ENCODE peak calls at places on chromosomes 1 and 21, in nine cellular contexts. One of them, this sample, is unnamed.
A peak's percentile ranks its signal among the peaks of the same experiment; 100 is the strongest.

GRCh38 chr21:44989943-44990780 is 50.3 kb downstream of the SLX9 start:
- DNase-seq in stomach: no peak
- DNase-seq in suprapubic skin: no peak
- DNase-seq in sigmoid colon: peak; percentile 72
- DNase-seq in upper lobe of left lung: peak; percentile 77
- DNase-seq in H1: no peak
- DNase-seq in A549: no peak
- DNase-seq in ovary: no peak
- DNase-seq in HepG2: no peak
- DNase-seq in this sample: no peak

GRCh38 chr1:65065535-65066378 is 82.2 kb upstream of the AK4 start:
- DNase-seq in stomach: peak; percentile 54
- DNase-seq in HepG2: no peak
- DNase-seq in upper lobe of left lung: peak; percentile 75
- DNase-seq in sigmoid colon: no peak
- DNase-seq in suprapubic skin: no peak
- DNase-seq in ovary: peak; percentile 35
- DNase-seq in A549: no peak
- DNase-seq in H1: peak; percentile 72
- DNase-seq in this sample: peak; percentile 34

GRCh38 chr1:198747127-198747526 is 108.3 kb downstream of the PTPRC start:
- DNase-seq in ovary: no peak
- DNase-seq in suprapubic skin: no peak
- DNase-seq in A549: no peak
- DNase-seq in H1: no peak
- DNase-seq in sigmoid colon: no peak
- DNase-seq in HepG2: no peak
- DNase-seq in stomach: no peak
- DNase-seq in upper lobe of left lung: no peak
- DNase-seq in this sample: no peak

GRCh38 chr1:235074335-235075120 is 54.1 kb downstream of the TOMM20 start:
- DNase-seq in A549: peak; percentile 86
- DNase-seq in suprapubic skin: no peak
- DNase-seq in HepG2: peak; percentile 75
- DNase-seq in H1: no peak
- DNase-seq in stomach: peak; percentile 68
- DNase-seq in sigmoid colon: peak; percentile 77
- DNase-seq in ovary: no peak
- DNase-seq in upper lobe of left lung: no peak
- DNase-seq in this sample: no peak

GRCh38 chr1:183567584-183567983 is 22.7 kb downstream of the NCF2 start:
- DNase-seq in HepG2: no peak
- DNase-seq in upper lobe of left lung: no peak
- DNase-seq in suprapubic skin: no peak
- DNase-seq in ovary: no peak
- DNase-seq in H1: no peak
- DNase-seq in sigmoid colon: no peak
- DNase-seq in stomach: peak; percentile 59
- DNase-seq in A549: no peak
- DNase-seq in this sample: peak; percentile 40

GRCh38 chr1:17880429-17880828 is 125.3 kb downstream of the ACTL8 start:
- DNase-seq in upper lobe of left lung: no peak
- DNase-seq in suprapubic skin: peak; percentile 70
- DNase-seq in ovary: no peak
- DNase-seq in H1: no peak
- DNase-seq in HepG2: no peak
- DNase-seq in stomach: no peak
- DNase-seq in sigmoid colon: no peak
- DNase-seq in A549: no peak
- DNase-seq in this sample: no peak

GRCh38 chr1:206925116-206925736 is 3.5 kb upstream of the FCMR start:
- DNase-seq in sigmoid colon: no peak
- DNase-seq in stomach: peak; percentile 52
- DNase-seq in upper lobe of left lung: no peak
- DNase-seq in suprapubic skin: no peak
- DNase-seq in A549: peak; percentile 48
- DNase-seq in HepG2: peak; percentile 38
- DNase-seq in H1: no peak
- DNase-seq in ovary: no peak
- DNase-seq in this sample: no peak

GRCh38 chr1:84720275-84720780 is 30.1 kb upstream of the SSX2IP start:
- DNase-seq in H1: no peak
- DNase-seq in ovary: no peak
- DNase-seq in A549: no peak
- DNase-seq in stomach: no peak
- DNase-seq in sigmoid colon: no peak
- DNase-seq in upper lobe of left lung: no peak
- DNase-seq in HepG2: peak; percentile 83
- DNase-seq in suprapubic skin: no peak
- DNase-seq in this sample: no peak

GRCh38 chr1:226135059-226135651 is 51.4 kb downstream of the ACBD3 start:
- DNase-seq in sigmoid colon: peak; percentile 77
- DNase-seq in upper lobe of left lung: peak; percentile 92
- DNase-seq in stomach: peak; percentile 88
- DNase-seq in HepG2: peak; percentile 50
- DNase-seq in suprapubic skin: no peak
- DNase-seq in A549: no peak
- DNase-seq in ovary: no peak
- DNase-seq in H1: peak; percentile 52
- DNase-seq in this sample: no peak

DNA sequence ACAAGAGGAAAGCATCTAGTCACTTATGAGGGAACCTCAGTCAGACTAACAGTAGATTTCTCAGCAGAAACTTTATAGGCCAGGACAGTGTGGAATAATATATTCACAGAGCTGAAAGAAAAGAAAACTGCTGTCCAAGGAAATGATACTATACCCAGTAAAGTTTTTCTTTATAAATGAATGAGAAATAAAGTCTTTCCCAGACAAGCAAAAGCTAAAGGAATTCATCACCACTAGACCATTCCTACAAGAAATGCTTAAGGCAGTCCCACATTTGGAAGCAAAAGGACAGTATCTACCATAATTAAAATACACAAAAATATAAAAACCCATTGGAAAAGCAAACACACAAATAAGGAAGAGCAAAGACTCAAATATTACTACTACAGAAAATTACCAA is 59.9 kb downstream of the PSMG1 start:
- DNase-seq in HepG2: no peak
- DNase-seq in upper lobe of left lung: no peak
- DNase-seq in H1: no peak
- DNase-seq in stomach: no peak
- DNase-seq in A549: no peak
- DNase-seq in suprapubic skin: no peak
- DNase-seq in sigmoid colon: no peak
- DNase-seq in ovary: no peak
- DNase-seq in this sample: no peak
- TF ChIP-seq EP300 in HepG2: no peak
- TF ChIP-seq EP300 in upper lobe of left lung: no peak
- TF ChIP-seq EP300 in H1: no peak
- TF ChIP-seq EP300 in stomach: no peak
- TF ChIP-seq EP300 in A549: no peak
- TF ChIP-seq EP300 in suprapubic skin: no peak
- TF ChIP-seq EP300 in sigmoid colon: no peak
- TF ChIP-seq EP300 in ovary: no peak
- TF ChIP-seq EP300 in this sample: no peak

DNA sequence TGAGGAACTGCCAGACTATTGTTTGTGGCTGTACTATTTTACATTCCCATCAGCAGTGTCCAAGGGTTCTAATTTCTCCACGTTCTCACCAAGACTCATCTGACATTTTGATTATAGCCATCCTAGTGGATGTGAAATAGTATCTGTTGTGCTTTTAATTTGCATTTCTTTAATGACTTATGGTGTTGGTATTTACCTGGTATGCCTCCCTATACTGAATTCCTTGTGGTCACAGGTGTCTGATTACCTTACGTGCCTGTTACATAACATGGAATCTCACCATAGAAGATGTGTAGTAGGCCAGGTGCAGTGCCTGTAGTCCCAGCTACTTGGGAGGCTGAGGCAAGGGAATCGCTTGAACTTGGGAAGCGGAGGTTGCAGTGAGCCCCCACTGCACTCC is 13.5 kb downstream of the ZYG11A start:
- DNase-seq in A549: no peak
- DNase-seq in H1: no peak
- DNase-seq in HepG2: no peak
- DNase-seq in sigmoid colon: no peak
- DNase-seq in stomach: no peak
- DNase-seq in suprapubic skin: no peak
- DNase-seq in ovary: no peak
- DNase-seq in upper lobe of left lung: no peak
- DNase-seq in this sample: no peak
- TF ChIP-seq EP300 in A549: no peak
- TF ChIP-seq EP300 in H1: no peak
- TF ChIP-seq EP300 in HepG2: no peak
- TF ChIP-seq EP300 in sigmoid colon: no peak
- TF ChIP-seq EP300 in stomach: no peak
- TF ChIP-seq EP300 in suprapubic skin: no peak
- TF ChIP-seq EP300 in ovary: no peak
- TF ChIP-seq EP300 in upper lobe of left lung: no peak
- TF ChIP-seq EP300 in this sample: no peak

GRCh38 chr1:173857363-173857917 is 10.3 kb downstream of the GAS5 start:
- DNase-seq in suprapubic skin: no peak
- DNase-seq in H1: no peak
- DNase-seq in A549: no peak
- DNase-seq in stomach: no peak
- DNase-seq in ovary: no peak
- DNase-seq in sigmoid colon: no peak
- DNase-seq in HepG2: no peak
- DNase-seq in upper lobe of left lung: no peak
- DNase-seq in this sample: no peak
- TF ChIP-seq EP300 in suprapubic skin: no peak
- TF ChIP-seq EP300 in H1: no peak
- TF ChIP-seq EP300 in A549: no peak
- TF ChIP-seq EP300 in stomach: no peak
- TF ChIP-seq EP300 in ovary: no peak
- TF ChIP-seq EP300 in sigmoid colon: no peak
- TF ChIP-seq EP300 in HepG2: no peak
- TF ChIP-seq EP300 in upper lobe of left lung: no peak
- TF ChIP-seq EP300 in this sample: no peak

DNA sequence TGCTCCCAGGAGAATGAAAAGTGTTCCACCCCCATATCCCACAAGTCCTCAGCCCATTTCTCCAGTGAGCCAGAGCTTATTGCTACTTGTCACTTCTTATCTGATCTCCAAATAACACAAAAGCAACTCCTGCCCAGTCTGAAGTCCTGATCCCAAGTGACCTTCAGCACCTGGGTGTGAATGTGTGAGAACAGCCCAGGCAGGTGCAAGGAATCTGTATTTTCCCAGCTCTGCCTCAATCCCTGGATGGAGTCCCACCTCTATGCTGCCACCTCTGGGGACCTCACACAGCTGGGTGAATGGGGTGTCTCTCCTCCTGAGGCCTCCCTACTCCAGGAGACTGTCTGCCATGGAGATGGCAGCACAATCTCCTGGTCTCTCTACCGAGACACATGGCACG is 402.4 kb upstream of the PROX1 start:
- DNase-seq in stomach: no peak
- DNase-seq in A549: no peak
- DNase-seq in upper lobe of left lung: no peak
- DNase-seq in H1: no peak
- DNase-seq in ovary: no peak
- DNase-seq in suprapubic skin: no peak
- DNase-seq in HepG2: no peak
- DNase-seq in sigmoid colon: no peak
- DNase-seq in this sample: no peak
- TF ChIP-seq EP300 in stomach: no peak
- TF ChIP-seq EP300 in A549: no peak
- TF ChIP-seq EP300 in upper lobe of left lung: no peak
- TF ChIP-seq EP300 in H1: no peak
- TF ChIP-seq EP300 in ovary: no peak
- TF ChIP-seq EP300 in suprapubic skin: no peak
- TF ChIP-seq EP300 in HepG2: no peak
- TF ChIP-seq EP300 in sigmoid colon: no peak
- TF ChIP-seq EP300 in this sample: no peak

DNA sequence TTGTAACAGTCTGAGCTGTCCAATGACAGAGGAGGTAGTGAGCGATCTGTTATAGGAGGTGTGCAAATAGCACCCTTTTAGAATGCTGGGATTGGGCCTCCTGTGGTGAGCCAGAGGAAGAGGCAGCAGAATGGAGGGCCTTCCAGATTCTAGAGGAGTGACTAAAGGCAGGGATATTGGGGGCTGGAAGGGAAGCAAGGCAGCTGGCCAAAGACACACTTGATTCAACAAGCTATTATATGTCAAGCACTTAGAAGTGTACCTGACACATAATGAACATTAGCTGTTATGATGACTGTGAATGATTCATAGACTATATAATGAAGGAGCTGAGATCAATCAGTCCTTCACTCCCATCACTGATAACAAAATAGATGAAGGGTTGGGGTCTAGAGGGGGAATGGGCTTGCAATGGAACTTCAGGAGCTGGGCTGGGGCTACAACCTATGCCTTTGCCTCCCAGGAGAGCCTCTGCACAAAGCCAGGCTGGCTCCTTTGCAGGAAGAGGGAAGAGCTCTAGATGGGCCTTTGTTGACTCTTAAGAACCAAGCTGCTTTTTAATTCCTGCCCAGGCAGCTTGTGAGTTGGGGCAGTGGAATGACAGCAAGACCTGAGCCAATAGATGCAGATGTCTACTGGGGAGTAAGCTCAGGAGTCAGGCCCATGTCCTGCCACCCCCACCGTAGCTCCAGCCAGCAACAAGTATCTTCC is 2.3 kb upstream of the MKNK1 start:
- DNase-seq in stomach: no peak
- DNase-seq in HepG2: no peak
- DNase-seq in ovary: no peak
- DNase-seq in sigmoid colon: no peak
- DNase-seq in A549: no peak
- DNase-seq in upper lobe of left lung: no peak
- DNase-seq in H1: no peak
- DNase-seq in suprapubic skin: no peak
- DNase-seq in this sample: no peak
- TF ChIP-seq EP300 in stomach: no peak
- TF ChIP-seq EP300 in HepG2: no peak
- TF ChIP-seq EP300 in ovary: no peak
- TF ChIP-seq EP300 in sigmoid colon: no peak
- TF ChIP-seq EP300 in A549: no peak
- TF ChIP-seq EP300 in upper lobe of left lung: no peak
- TF ChIP-seq EP300 in H1: no peak
- TF ChIP-seq EP300 in suprapubic skin: no peak
- TF ChIP-seq EP300 in this sample: no peak

GRCh38 chr1:155320661-155321576 is at the start of gene RUSC1:
- DNase-seq in HepG2: no peak
- DNase-seq in stomach: peak; percentile 75
- DNase-seq in upper lobe of left lung: peak; percentile 95
- DNase-seq in ovary: peak; percentile 83
- DNase-seq in A549: no peak
- DNase-seq in suprapubic skin: peak; percentile 90
- DNase-seq in sigmoid colon: peak; percentile 93
- DNase-seq in H1: peak; percentile 95
- DNase-seq in this sample: peak; percentile 68
- TF ChIP-seq EP300 in HepG2: no peak
- TF ChIP-seq EP300 in stomach: no peak
- TF ChIP-seq EP300 in upper lobe of left lung: no peak
- TF ChIP-seq EP300 in ovary: no peak
- TF ChIP-seq EP300 in A549: no peak
- TF ChIP-seq EP300 in suprapubic skin: no peak
- TF ChIP-seq EP300 in sigmoid colon: no peak
- TF ChIP-seq EP300 in H1: no peak
- TF ChIP-seq EP300 in this sample: peak; percentile 80

DNA sequence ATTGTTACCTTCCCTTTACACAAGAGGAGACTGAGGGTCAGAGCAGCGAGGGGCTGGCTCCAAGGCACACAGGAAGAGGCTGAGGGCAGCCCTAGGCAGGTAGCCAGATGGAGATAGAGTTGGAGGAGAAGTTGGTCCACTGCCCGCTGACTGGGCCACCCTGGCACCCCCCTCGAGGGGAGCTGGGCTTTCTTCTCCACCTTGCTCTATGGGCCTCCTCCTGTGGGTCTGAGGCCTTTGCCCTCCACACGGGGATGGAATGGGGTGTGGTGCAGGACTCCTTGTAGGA is 96.1 kb downstream of the FOXD2 start:
- DNase-seq in stomach: no peak
- DNase-seq in H1: no peak
- DNase-seq in sigmoid colon: no peak
- DNase-seq in upper lobe of left lung: no peak
- DNase-seq in suprapubic skin: no peak
- DNase-seq in ovary: no peak
- DNase-seq in A549: no peak
- DNase-seq in HepG2: no peak
- DNase-seq in this sample: no peak
- TF ChIP-seq EP300 in stomach: no peak
- TF ChIP-seq EP300 in H1: no peak
- TF ChIP-seq EP300 in sigmoid colon: no peak
- TF ChIP-seq EP300 in upper lobe of left lung: no peak
- TF ChIP-seq EP300 in suprapubic skin: no peak
- TF ChIP-seq EP300 in ovary: no peak
- TF ChIP-seq EP300 in A549: no peak
- TF ChIP-seq EP300 in HepG2: no peak
- TF ChIP-seq EP300 in this sample: no peak